ENCODE peak calls at places on chromosome 6, in five cellular contexts. I, F, E, D and R are unnamed samples.

GRCh38 chr6:52503853-52504777 is 72.7 kb downstream of the TRAM2 start:
- DNase-seq in F (peak; percentile 97), I (no peak), E (peak; percentile 94), D (peak; percentile 83), R (no peak)

GRCh38 chr6:82408952-82409421 is 45.4 kb downstream of the TPBG start:
- DNase-seq in E (no peak), D (peak; percentile 58), F (peak; percentile 65), I (no peak), R (no peak)

GRCh38 chr6:122735618-122736017 is 43.9 kb upstream of the FABP7 start:
- DNase-seq in E (no peak), I (no peak), F (no peak), D (no peak), R (no peak)

GRCh38 chr6:9334979-9335378 is 899.6 kb upstream of the SLC35B3 start:
- DNase-seq in F (no peak), E (no peak), I (no peak), D (peak; percentile 4), R (no peak)

GRCh38 chr6:143958839-143959399 is 49.1 kb downstream of the PLAGL1 start:
- DNase-seq in F (no peak), I (peak; percentile 40), D (no peak), E (no peak), R (no peak)

GRCh38 chr6:99151634-99152344 is 197.7 kb downstream of the FAXC start:
- DNase-seq in I (peak; percentile 65), F (peak; percentile 40), E (peak; percentile 7), D (no peak), R (no peak)

GRCh38 chr6:163165922-163166321 is 248.6 kb upstream of the QKI start:
- DNase-seq in E (no peak), D (no peak), I (no peak), F (no peak), R (no peak)

GRCh38 chr6:133132092-133132491 is 109.1 kb upstream of the EYA4 start:
- DNase-seq in F (no peak), I (no peak), E (no peak), D (peak; percentile 71), R (no peak)

GRCh38 chr6:88047510-88048150 is at the start of gene SPACA1:
- DNase-seq in D (no peak), I (no peak), F (no peak), E (no peak), R (no peak)

GRCh38 chr6:23650676-23651075 is 475.3 kb upstream of the NRSN1 start:
- DNase-seq in D (no peak), I (peak; percentile 46), F (no peak), E (no peak), R (no peak)

GRCh38 chr6:134245041-134245440 is 72.9 kb downstream of the SGK1 start:
- DNase-seq in D (peak; percentile 59), I (no peak), F (peak; percentile 23), E (peak; percentile 52), R (no peak)

GRCh38 chr6:45543298-45544235 is 165.8 kb upstream of the SUPT3H start:
- DNase-seq in D (peak; percentile 56), I (no peak), E (no peak), F (no peak), R (no peak)

GRCh38 chr6:117491916-117492315 is 9.4 kb downstream of the DCBLD1 start:
- DNase-seq in E (no peak), F (no peak), I (no peak), D (peak; percentile 36), R (no peak)

GRCh38 chr6:35893246-35893645 is 27.7 kb downstream of the SRPK1 start:
- DNase-seq in F (no peak), E (no peak), I (no peak), D (no peak), R (no peak)

GRCh38 chr6:157637941-157638340 is 185.1 kb upstream of the SNX9 start:
- DNase-seq in E (no peak), F (no peak), D (no peak), I (no peak), R (no peak)

GRCh38 chr6:68639211-68639610 is 4.1 kb downstream of the ADGRB3 start:
- DNase-seq in E (no peak), I (no peak), F (no peak), D (no peak), R (no peak)

GRCh38 chr6:26021350-26022165 is 59.0 kb downstream of the TRIM38 start:
- DNase-seq in D (peak; percentile 95), E (peak; percentile 92), I (peak; percentile 74), F (peak; percentile 96), R (peak; percentile 75)
- TF ChIP-seq CTCF in D (no peak), E (no peak), I (no peak), F (no peak), R (no peak)

DNA sequence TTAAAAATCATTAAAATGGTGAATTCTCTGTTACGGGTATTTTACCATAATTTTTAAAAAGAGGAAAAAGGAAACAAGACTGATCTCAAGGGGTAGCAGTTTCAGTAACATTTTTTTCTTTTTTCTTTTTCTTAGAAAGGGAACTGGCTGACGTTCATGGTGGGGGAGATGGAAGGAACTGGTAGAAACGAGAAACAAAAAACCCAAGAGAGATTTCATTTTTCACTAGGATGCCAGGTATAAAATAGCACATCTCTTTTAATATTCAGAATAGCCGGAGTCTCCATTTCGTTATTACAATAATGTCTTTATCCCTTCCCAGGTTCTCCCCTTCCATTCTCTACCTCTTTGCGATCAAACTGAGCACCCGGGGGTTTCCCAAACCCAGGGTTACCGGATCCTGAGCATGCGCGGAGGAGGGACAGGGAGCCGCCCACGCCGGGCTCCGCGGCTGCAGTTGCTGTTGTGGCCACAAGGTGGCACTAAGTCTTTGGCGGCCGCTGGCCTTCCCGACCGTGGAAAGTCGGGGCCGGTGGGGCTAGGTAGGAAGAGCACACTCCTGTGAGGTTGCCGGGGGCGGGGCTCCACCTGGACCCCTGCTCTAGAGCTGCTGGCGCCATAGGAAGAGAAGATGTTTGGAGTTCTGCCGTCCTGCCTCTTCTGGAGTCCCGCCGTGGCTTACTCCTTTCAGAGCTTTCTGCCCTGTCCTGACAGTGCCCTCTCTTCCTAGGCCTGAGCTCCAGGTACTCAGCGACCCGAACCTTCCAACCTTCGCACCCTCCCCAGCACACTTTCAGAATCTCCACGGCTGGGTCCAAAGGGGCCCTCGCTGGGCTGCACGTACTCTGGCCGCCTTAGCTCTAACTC is 146.8 kb downstream of the SH3BGRL2 start:
- DNase-seq in I (peak; percentile 86), D (peak; percentile 53), E (peak; percentile 67), F (peak; percentile 60), R (peak; percentile 79)
- TF ChIP-seq CTCF in I (peak; percentile 98), D (peak; percentile 94), E (peak; percentile 98), F (peak; percentile 72), R (peak; percentile 78)

GRCh38 chr6:78436335-78436734 is 431.0 kb upstream of the IRAK1BP1 start:
- DNase-seq in D (peak; percentile 34), I (no peak), E (no peak), F (peak; percentile 10), R (no peak)
- TF ChIP-seq CTCF in D (peak; percentile 30), I (peak; percentile 21), E (no peak), F (peak; percentile 21), R (no peak)

GRCh38 chr6:109852713-109853112 is 125.4 kb upstream of the GPR6 start:
- DNase-seq in E (no peak), D (no peak), I (no peak), F (no peak), R (no peak)
- TF ChIP-seq CTCF in E (no peak), D (no peak), I (no peak), F (no peak), R (no peak)